ENCODE peak calls at places on chromosomes 16 and 17, in eight cellular contexts. One of them, this sample, is unnamed. For H3K27me3, the result is how much of the 10 kb centered on the place peaks cover.

GRCh38 chr16:67278773-67279295 is 498 bp upstream of the PLEKHG4 start:
- DNase-seq in uterus: peak
- DNase-seq in sigmoid colon: no peak
- DNase-seq in breast epithelium: no peak
- DNase-seq in HCT116: no peak
- DNase-seq in stomach: no peak
- DNase-seq in heart left ventricle: no peak
- DNase-seq in ovary: no peak
- DNase-seq in this sample: no peak

GRCh38 chr16:87556941-87557459 is 45.3 kb upstream of the JPH3 start:
- DNase-seq in breast epithelium: no peak
- DNase-seq in HCT116: no peak
- DNase-seq in stomach: no peak
- DNase-seq in sigmoid colon: peak
- DNase-seq in uterus: no peak
- DNase-seq in ovary: peak
- DNase-seq in heart left ventricle: peak
- DNase-seq in this sample: no peak

GRCh38 chr17:71966459-71967313 is 154.1 kb upstream of the SOX9 start:
- DNase-seq in HCT116: no peak
- DNase-seq in sigmoid colon: no peak
- DNase-seq in breast epithelium: no peak
- DNase-seq in uterus: no peak
- DNase-seq in heart left ventricle: peak
- DNase-seq in ovary: no peak
- DNase-seq in stomach: no peak
- DNase-seq in this sample: no peak

GRCh38 chr16:80966617-80967016 is 40.1 kb downstream of the CMC2 start:
- DNase-seq in breast epithelium: no peak
- DNase-seq in sigmoid colon: no peak
- DNase-seq in stomach: no peak
- DNase-seq in HCT116: no peak
- DNase-seq in ovary: no peak
- DNase-seq in uterus: no peak
- DNase-seq in heart left ventricle: no peak
- DNase-seq in this sample: no peak

GRCh38 chr17:19020016-19020415 is 15.5 kb upstream of the FAM83G start:
- DNase-seq in HCT116: no peak
- DNase-seq in stomach: no peak
- DNase-seq in uterus: no peak
- DNase-seq in heart left ventricle: no peak
- DNase-seq in breast epithelium: no peak
- DNase-seq in ovary: no peak
- DNase-seq in sigmoid colon: no peak
- DNase-seq in this sample: no peak

GRCh38 chr17:81398170-81398854 is 3.1 kb downstream of the BAHCC1 start:
- DNase-seq in breast epithelium: no peak
- DNase-seq in uterus: no peak
- DNase-seq in sigmoid colon: no peak
- DNase-seq in heart left ventricle: no peak
- DNase-seq in HCT116: no peak
- DNase-seq in ovary: no peak
- DNase-seq in stomach: no peak
- DNase-seq in this sample: no peak

GRCh38 chr17:17759164-17759563 is 77.6 kb downstream of the SREBF1 start:
- DNase-seq in sigmoid colon: no peak
- DNase-seq in ovary: no peak
- DNase-seq in stomach: no peak
- DNase-seq in uterus: no peak
- DNase-seq in HCT116: no peak
- DNase-seq in heart left ventricle: no peak
- DNase-seq in breast epithelium: no peak
- DNase-seq in this sample: no peak

GRCh38 chr17:65413390-65413789 is 148.1 kb downstream of the AXIN2 start:
- DNase-seq in HCT116: no peak
- DNase-seq in stomach: no peak
- DNase-seq in uterus: no peak
- DNase-seq in breast epithelium: no peak
- DNase-seq in sigmoid colon: no peak
- DNase-seq in ovary: no peak
- DNase-seq in heart left ventricle: no peak
- DNase-seq in this sample: no peak

GRCh38 chr17:8418471-8418870 is 17.2 kb upstream of the NDEL1 start:
- DNase-seq in uterus: no peak
- DNase-seq in heart left ventricle: no peak
- DNase-seq in sigmoid colon: no peak
- DNase-seq in stomach: no peak
- DNase-seq in ovary: no peak
- DNase-seq in breast epithelium: no peak
- DNase-seq in HCT116: no peak
- DNase-seq in this sample: no peak

GRCh38 chr16:12613131-12613991 is 190.3 kb downstream of the CPPED1 start:
- DNase-seq in ovary: no peak
- DNase-seq in uterus: no peak
- DNase-seq in stomach: no peak
- DNase-seq in sigmoid colon: no peak
- DNase-seq in HCT116: peak
- DNase-seq in heart left ventricle: no peak
- DNase-seq in breast epithelium: no peak
- DNase-seq in this sample: no peak

GRCh38 chr17:40666366-40666765 is 1.4 kb upstream of the KRT222 start:
- DNase-seq in HCT116: no peak
- DNase-seq in breast epithelium: no peak
- DNase-seq in sigmoid colon: no peak
- DNase-seq in stomach: no peak
- DNase-seq in uterus: no peak
- DNase-seq in heart left ventricle: no peak
- DNase-seq in ovary: no peak
- DNase-seq in this sample: no peak

GRCh38 chr17:21039839-21040575 is 2.8 kb downstream of the USP22 start:
- DNase-seq in uterus: no peak
- DNase-seq in ovary: peak
- DNase-seq in HCT116: peak
- DNase-seq in stomach: no peak
- DNase-seq in heart left ventricle: no peak
- DNase-seq in breast epithelium: peak
- DNase-seq in sigmoid colon: peak
- DNase-seq in this sample: no peak

GRCh38 chr16:67108931-67109406 is 772 bp upstream of the PHAF1 start:
- DNase-seq in ovary: no peak
- DNase-seq in HCT116: no peak
- DNase-seq in stomach: no peak
- DNase-seq in sigmoid colon: no peak
- DNase-seq in breast epithelium: no peak
- DNase-seq in heart left ventricle: no peak
- DNase-seq in uterus: no peak
- DNase-seq in this sample: peak

GRCh38 chr17:49450735-49451134 is 36.1 kb upstream of the PHB1 start:
- DNase-seq in breast epithelium: no peak
- DNase-seq in ovary: no peak
- DNase-seq in heart left ventricle: no peak
- DNase-seq in stomach: no peak
- DNase-seq in uterus: no peak
- DNase-seq in HCT116: no peak
- DNase-seq in sigmoid colon: no peak
- DNase-seq in this sample: no peak

GRCh38 chr16:28258571-28258970 is 33.8 kb upstream of the SBK1 start:
- DNase-seq in ovary: no peak
- DNase-seq in stomach: peak
- DNase-seq in HCT116: no peak
- DNase-seq in breast epithelium: no peak
- DNase-seq in sigmoid colon: no peak
- DNase-seq in heart left ventricle: peak
- DNase-seq in uterus: no peak
- DNase-seq in this sample: no peak

GRCh38 chr17:78154903-78155811 is 9.0 kb downstream of the C17orf99 start:
- DNase-seq in stomach: no peak
- DNase-seq in heart left ventricle: no peak
- DNase-seq in HCT116: no peak
- DNase-seq in breast epithelium: no peak
- DNase-seq in uterus: no peak
- DNase-seq in sigmoid colon: no peak
- DNase-seq in ovary: no peak
- DNase-seq in this sample: no peak

GRCh38 chr17:48378238-48378637 is 51.8 kb downstream of the SKAP1 start:
- DNase-seq in heart left ventricle: no peak
- DNase-seq in ovary: no peak
- DNase-seq in HCT116: no peak
- DNase-seq in breast epithelium: no peak
- DNase-seq in uterus: no peak
- DNase-seq in stomach: no peak
- DNase-seq in sigmoid colon: no peak
- DNase-seq in this sample: no peak

GRCh38 chr16:84967828-84968227 is 43.5 kb downstream of the ZDHHC7 start:
- DNase-seq in sigmoid colon: no peak
- DNase-seq in stomach: no peak
- DNase-seq in breast epithelium: no peak
- DNase-seq in HCT116: no peak
- DNase-seq in uterus: peak
- DNase-seq in ovary: no peak
- DNase-seq in heart left ventricle: no peak
- DNase-seq in this sample: no peak

GRCh38 chr17:946510-947236 is 32.9 kb downstream of the NXN start:
- DNase-seq in sigmoid colon: no peak
- DNase-seq in HCT116: no peak
- DNase-seq in uterus: no peak
- DNase-seq in breast epithelium: no peak
- DNase-seq in stomach: no peak
- DNase-seq in ovary: no peak
- DNase-seq in heart left ventricle: no peak
- DNase-seq in this sample: no peak

GRCh38 chr17:16419074-16419928 is 3.9 kb downstream of the TRPV2 start:
- DNase-seq in HCT116: no peak
- DNase-seq in heart left ventricle: no peak
- DNase-seq in breast epithelium: no peak
- DNase-seq in uterus: no peak
- DNase-seq in ovary: no peak
- DNase-seq in sigmoid colon: peak
- DNase-seq in stomach: no peak
- DNase-seq in this sample: no peak

GRCh38 chr16:14109782-14110727 is 38.9 kb downstream of the MRTFB start:
- DNase-seq in breast epithelium: no peak
- DNase-seq in sigmoid colon: no peak
- DNase-seq in HCT116: no peak
- DNase-seq in stomach: no peak
- DNase-seq in ovary: no peak
- DNase-seq in heart left ventricle: no peak
- DNase-seq in uterus: no peak
- DNase-seq in this sample: no peak

GRCh38 chr17:340074-340473 is 12.5 kb downstream of the RPH3AL start:
- DNase-seq in breast epithelium: no peak
- DNase-seq in uterus: no peak
- DNase-seq in HCT116: no peak
- DNase-seq in ovary: no peak
- DNase-seq in heart left ventricle: no peak
- DNase-seq in sigmoid colon: peak
- DNase-seq in stomach: no peak
- DNase-seq in this sample: no peak

GRCh38 chr16:85978976-85979375 is 80.0 kb downstream of the IRF8 start:
- DNase-seq in stomach: no peak
- DNase-seq in ovary: no peak
- DNase-seq in HCT116: no peak
- DNase-seq in uterus: no peak
- DNase-seq in sigmoid colon: no peak
- DNase-seq in heart left ventricle: no peak
- DNase-seq in breast epithelium: no peak
- DNase-seq in this sample: no peak
- H3K27me3 ChIP-seq in stomach: under half
- H3K27me3 ChIP-seq in ovary: under half
- H3K27me3 ChIP-seq in HCT116: half or more
- H3K27me3 ChIP-seq in uterus: under half
- H3K27me3 ChIP-seq in sigmoid colon: under half
- H3K27me3 ChIP-seq in heart left ventricle: under half
- H3K27me3 ChIP-seq in breast epithelium: under half
- H3K27me3 ChIP-seq in this sample: under half

DNA sequence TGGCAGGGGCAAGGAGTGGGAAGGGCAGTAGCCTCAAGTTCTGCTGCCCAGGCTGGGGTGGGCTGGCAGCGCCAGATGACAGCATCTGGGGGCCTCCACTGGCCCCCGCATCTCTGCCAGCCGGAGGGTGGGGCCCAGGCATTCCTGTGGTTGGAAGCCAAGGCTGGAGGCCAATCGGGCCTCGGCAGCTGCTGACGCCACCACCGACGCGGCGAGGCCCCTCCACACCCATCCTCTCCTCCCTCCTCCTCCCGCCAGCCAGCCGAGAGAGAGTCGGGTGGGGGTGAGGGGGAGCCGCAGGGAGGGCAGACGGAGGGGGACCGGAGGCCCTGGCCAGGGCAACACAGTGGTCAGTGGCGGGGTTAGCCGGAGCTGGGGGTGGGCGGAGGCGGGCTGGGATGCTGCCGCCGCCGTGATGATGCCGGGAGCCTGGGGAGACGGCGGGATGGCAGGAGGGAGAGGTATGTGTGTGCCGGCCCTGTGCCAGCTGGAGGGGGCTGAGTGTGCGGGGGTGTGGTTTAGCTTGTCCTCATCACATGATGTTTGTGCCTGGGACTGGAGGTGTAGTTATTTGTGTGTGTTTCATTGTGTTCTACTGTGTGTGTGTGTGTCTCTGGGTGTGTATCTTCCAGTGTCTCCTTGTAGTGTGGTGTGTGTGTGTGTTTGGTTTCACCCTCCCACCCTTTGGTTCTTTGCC is 36.6 kb downstream of the ARHGAP23 start:
- DNase-seq in sigmoid colon: peak
- DNase-seq in ovary: peak
- DNase-seq in heart left ventricle: peak
- DNase-seq in HCT116: peak
- DNase-seq in stomach: peak
- DNase-seq in uterus: peak
- DNase-seq in breast epithelium: peak
- DNase-seq in this sample: peak
- TF ChIP-seq POLR2A in sigmoid colon: peak
- TF ChIP-seq POLR2A in ovary: no peak
- TF ChIP-seq POLR2A in heart left ventricle: no peak
- TF ChIP-seq POLR2A in HCT116: no peak
- TF ChIP-seq POLR2A in stomach: no peak
- TF ChIP-seq POLR2A in uterus: peak
- TF ChIP-seq POLR2A in breast epithelium: no peak
- TF ChIP-seq POLR2A in this sample: peak

GRCh38 chr16:48126801-48127644 is 28.8 kb downstream of the ABCC12 start:
- DNase-seq in HCT116: no peak
- DNase-seq in stomach: peak
- DNase-seq in heart left ventricle: no peak
- DNase-seq in uterus: no peak
- DNase-seq in breast epithelium: no peak
- DNase-seq in ovary: no peak
- DNase-seq in sigmoid colon: no peak
- DNase-seq in this sample: peak
- H3K27ac ChIP-seq in HCT116: no peak
- H3K27ac ChIP-seq in stomach: peak
- H3K27ac ChIP-seq in heart left ventricle: peak
- H3K27ac ChIP-seq in uterus: no peak
- H3K27ac ChIP-seq in breast epithelium: no peak
- H3K27ac ChIP-seq in ovary: no peak
- H3K27ac ChIP-seq in sigmoid colon: no peak
- H3K27ac ChIP-seq in this sample: no peak

DNA sequence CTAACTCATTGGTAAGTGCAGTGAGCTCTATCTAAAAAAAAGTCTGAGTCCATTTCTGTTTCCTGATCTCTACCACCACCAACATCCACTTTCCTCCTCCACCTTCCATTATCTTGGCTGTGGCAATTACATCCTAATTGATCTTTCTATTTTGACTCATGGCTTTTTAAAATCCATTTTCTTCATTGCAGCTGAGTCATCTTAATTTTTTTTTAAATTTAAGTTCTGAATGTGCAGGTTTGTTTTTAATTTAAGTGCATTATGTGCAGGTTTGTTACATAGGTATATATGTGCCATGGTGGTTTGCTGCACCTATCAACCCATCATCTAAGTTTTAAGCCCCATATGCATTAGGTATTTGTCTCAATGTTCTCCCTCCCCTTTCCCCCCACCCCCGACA is 390.7 kb downstream of the XYLT1 start:
- DNase-seq in stomach: no peak
- DNase-seq in HCT116: no peak
- DNase-seq in breast epithelium: no peak
- DNase-seq in ovary: no peak
- DNase-seq in sigmoid colon: no peak
- DNase-seq in heart left ventricle: no peak
- DNase-seq in uterus: no peak
- DNase-seq in this sample: no peak
- H3K27me3 ChIP-seq in stomach: under half
- H3K27me3 ChIP-seq in HCT116: under half
- H3K27me3 ChIP-seq in breast epithelium: under half
- H3K27me3 ChIP-seq in ovary: under half
- H3K27me3 ChIP-seq in sigmoid colon: under half
- H3K27me3 ChIP-seq in heart left ventricle: under half
- H3K27me3 ChIP-seq in uterus: under half
- H3K27me3 ChIP-seq in this sample: under half

This sample was measured in prostate gland.